ENCODE peak calls at places on chromosomes 7 and 10, in five cellular contexts. N, T, G, P and B are unnamed samples.

GRCh38 chr7:47254081-47255006 is 327.6 kb downstream of the TNS3 start:
- DNase-seq in N (peak; percentile 22), T (peak; percentile 84), G (peak; percentile 47), P (no peak), B (no peak)

GRCh38 chr7:42285383-42285824 is 48.4 kb upstream of the GLI3 start:
- DNase-seq in N (no peak), T (no peak), G (no peak), P (no peak), B (no peak)

GRCh38 chr7:155597753-155598140 is 46.7 kb upstream of the RBM33 start:
- DNase-seq in N (no peak), T (no peak), G (no peak), P (no peak), B (no peak)

GRCh38 chr7:38909870-38910269 is 879 bp upstream of the VPS41 start:
- DNase-seq in N (no peak), T (no peak), G (no peak), P (no peak), B (no peak)

GRCh38 chr10:131882151-131882550 is 18.7 kb upstream of the PPP2R2D start:
- DNase-seq in N (no peak), T (no peak), G (no peak), P (no peak), B (no peak)

GRCh38 chr10:61140765-61141392 is 196.9 kb upstream of the RHOBTB1 start:
- DNase-seq in N (peak; percentile 52), T (peak; percentile 71), G (no peak), P (no peak), B (no peak)

GRCh38 chr10:12774219-12774894 is 227.2 kb downstream of the CCDC3 start:
- DNase-seq in N (no peak), T (no peak), G (no peak), P (no peak), B (no peak)

GRCh38 chr7:4069268-4070095 is 612.6 kb upstream of the FOXK1 start:
- DNase-seq in N (no peak), T (no peak), G (no peak), P (no peak), B (no peak)

GRCh38 chr10:61835069-61835908 is 66.2 kb upstream of the ARID5B start:
- DNase-seq in N (peak; percentile 51), T (peak; percentile 74), G (no peak), P (no peak), B (no peak)

GRCh38 chr7:41006591-41006990 is 696.3 kb downstream of the INHBA start:
- DNase-seq in N (no peak), T (no peak), G (no peak), P (no peak), B (no peak)

GRCh38 chr10:99431190-99431549 is 746 bp upstream of the GOT1 start:
- DNase-seq in N (no peak), T (peak; percentile 56), G (no peak), P (no peak), B (no peak)

GRCh38 chr7:83248000-83248399 is 85.3 kb upstream of the PCLO start:
- DNase-seq in N (no peak), T (no peak), G (no peak), P (no peak), B (no peak)

GRCh38 chr7:22586806-22587180 is 86.8 kb upstream of the STEAP1B start:
- DNase-seq in N (no peak), T (peak; percentile 37), G (no peak), P (no peak), B (no peak)

GRCh38 chr7:138865843-138866242 is 67.8 kb upstream of the ATP6V0A4 start:
- DNase-seq in N (no peak), T (peak; percentile 34), G (peak; percentile 46), P (peak; percentile 10), B (no peak)

GRCh38 chr10:73819513-73820093 is 8.2 kb upstream of the NDST2 start:
- DNase-seq in N (no peak), T (no peak), G (no peak), P (no peak), B (no peak)

GRCh38 chr10:63549810-63550209 is 28.6 kb downstream of the REEP3 start:
- DNase-seq in N (no peak), T (peak; percentile 1), G (no peak), P (no peak), B (no peak)

GRCh38 chr10:96465599-96465998 is 48.1 kb downstream of the TLL2 start:
- DNase-seq in N (no peak), T (no peak), G (no peak), P (no peak), B (no peak)

GRCh38 chr10:116690356-116691078 is 51.8 kb downstream of the HSPA12A start:
- DNase-seq in N (no peak), T (no peak), G (no peak), P (no peak), B (no peak)

GRCh38 chr10:845526-845925 is 86.0 kb downstream of the LARP4B start:
- DNase-seq in N (no peak), T (no peak), G (no peak), P (no peak), B (no peak)

GRCh38 chr10:92350411-92350810 is 59.4 kb downstream of the MARCHF5 start:
- DNase-seq in N (no peak), T (no peak), G (no peak), P (no peak), B (no peak)

GRCh38 chr7:2004841-2005351 is 227.8 kb downstream of the MAD1L1 start:
- DNase-seq in N (no peak), T (no peak), G (no peak), P (no peak), B (peak; percentile 63)

GRCh38 chr7:137245186-137245585 is 98.3 kb downstream of the PTN start:
- DNase-seq in N (no peak), T (no peak), G (no peak), P (no peak), B (no peak)

GRCh38 chr10:79182763-79183467 is 114.1 kb downstream of the ZMIZ1 start:
- DNase-seq in N (no peak), T (peak; percentile 14), G (no peak), P (no peak), B (no peak)

GRCh38 chr7:36639826-36640225 is 84.5 kb downstream of the AOAH start:
- DNase-seq in N (no peak), T (no peak), G (peak; percentile 32), P (no peak), B (no peak)

GRCh38 chr10:18079665-18080295 is 60.4 kb upstream of the CACNB2 start:
- DNase-seq in N (no peak), T (no peak), G (no peak), P (no peak), B (no peak)

GRCh38 chr7:66664590-66665293 is 36.1 kb downstream of the KCTD7 start:
- DNase-seq in N (no peak), T (peak; percentile 7), G (no peak), P (no peak), B (no peak)

GRCh38 chr10:46092523-46093195 is 46.6 kb upstream of the MSMB start:
- DNase-seq in N (no peak), T (no peak), G (no peak), P (no peak), B (no peak)

GRCh38 chr10:66273966-66274519 is 651.8 kb upstream of the LRRTM3 start:
- DNase-seq in N (no peak), T (no peak), G (no peak), P (no peak), B (no peak)

GRCh38 chr7:137020351-137020750 is 151.9 kb downstream of the CHRM2 start:
- DNase-seq in N (no peak), T (peak; percentile 48), G (no peak), P (no peak), B (no peak)

GRCh38 chr10:80371462-80371861 is 14.9 kb downstream of the DYDC2 start:
- DNase-seq in N (no peak), T (peak; percentile 11), G (no peak), P (no peak), B (no peak)

GRCh38 chr7:30521532-30521931 is 16.9 kb upstream of the GGCT start:
- DNase-seq in N (no peak), T (no peak), G (no peak), P (no peak), B (no peak)

GRCh38 chr7:107661081-107661864 is 645 bp downstream of the SLC26A4 start:
- DNase-seq in N (no peak), T (peak; percentile 84), G (peak; percentile 63), P (no peak), B (peak; percentile 74)

GRCh38 chr10:11684717-11685645 is 57.2 kb upstream of the ECHDC3 start:
- DNase-seq in N (no peak), T (no peak), G (peak; percentile 74), P (peak; percentile 43), B (peak; percentile 63)

GRCh38 chr10:62627985-62628384 is 176.5 kb upstream of the ADO start:
- DNase-seq in N (no peak), T (no peak), G (no peak), P (no peak), B (no peak)